ENCODE peak calls at places on chromosomes 12 and 14, in four cellular contexts. R is SW480; C is foreskin fibroblast; J is stimulated activated effector memory CD8-positive, alpha-beta T cell treated with anti-CD3 and anti-CD28 coated beads, Interleukin-12 subunit alpha, Interleukin-12 subunit beta, amount 100 ng/mL, for 72 hours. E is an unnamed sample.

GRCh38 chr12:64840949-64841717 is 16.7 kb downstream of the TBC1D30 start:
- DNase-seq in R (no peak), C (no peak), J (no peak), E (no peak)

GRCh38 chr12:58496411-58496810 is 423.9 kb downstream of the LRIG3 start:
- DNase-seq in R (no peak), C (no peak), J (no peak), E (no peak)

GRCh38 chr12:43571885-43572284 is 19.9 kb upstream of the ADAMTS20 start:
- DNase-seq in R (no peak), C (no peak), J (no peak), E (no peak)

GRCh38 chr12:104097954-104098353 is 33.6 kb downstream of the HCFC2 start:
- DNase-seq in R (no peak), C (no peak), J (no peak), E (no peak)

GRCh38 chr12:20212036-20212435 is 156.3 kb upstream of the PDE3A start:
- DNase-seq in R (no peak), C (peak), J (no peak), E (no peak)

GRCh38 chr12:31326689-31327659 is 1.0 kb upstream of the SINHCAF start:
- DNase-seq in R (no peak), C (peak), J (no peak), E (no peak)

GRCh38 chr14:84591827-84592540 is 938.0 kb upstream of the FLRT2 start:
- DNase-seq in R (no peak), C (no peak), J (no peak), E (no peak)

GRCh38 chr12:12653922-12654321 is 42.1 kb downstream of the GPR19 start:
- DNase-seq in R (no peak), C (no peak), J (no peak), E (no peak)

GRCh38 chr14:101359221-101360044 is 201.9 kb upstream of the DIO3 start:
- DNase-seq in R (no peak), C (peak), J (peak), E (no peak)

GRCh38 chr14:57029620-57030253 is 219.5 kb upstream of the OTX2 start:
- DNase-seq in R (no peak), C (no peak), J (no peak), E (no peak)

GRCh38 chr12:110355080-110355479 is 48.4 kb downstream of the ANAPC7 start:
- DNase-seq in R (peak), C (peak), J (no peak), E (peak)

GRCh38 chr14:74670726-74671125 is 42.2 kb downstream of the AREL1 start:
- DNase-seq in R (no peak), C (peak), J (no peak), E (peak)

GRCh38 chr14:34911209-34912150 is 36.3 kb upstream of the BAZ1A start:
- DNase-seq in R (no peak), C (peak), J (no peak), E (peak)

GRCh38 chr14:22469541-22470303 is 119.3 kb downstream of the DAD1 start:
- DNase-seq in R (no peak), C (no peak), J (no peak), E (no peak)

GRCh38 chr14:64444140-64444539 is 21.2 kb upstream of the AKAP5 start:
- DNase-seq in R (no peak), C (no peak), J (no peak), E (no peak)

GRCh38 chr14:42884100-42884499 is 1277.4 kb downstream of the LRFN5 start:
- DNase-seq in R (no peak), C (peak), J (no peak), E (no peak)

GRCh38 chr14:104316121-104316722 is 177.8 kb downstream of the KIF26A start:
- DNase-seq in R (no peak), C (no peak), J (no peak), E (no peak)

GRCh38 chr12:96658075-96658474 is 168.7 kb downstream of the CFAP54 start:
- DNase-seq in R (no peak), C (no peak), J (no peak), E (no peak)

GRCh38 chr12:60172696-60173095 is 576.9 kb downstream of the SLC16A7 start:
- DNase-seq in R (no peak), C (no peak), J (no peak), E (no peak)

GRCh38 chr14:29175706-29176105 is 409.1 kb downstream of the FOXG1 start:
- DNase-seq in R (no peak), C (no peak), J (no peak), E (no peak)

GRCh38 chr14:26526132-26526531 is 71.7 kb downstream of the NOVA1 start:
- DNase-seq in R (no peak), C (peak), J (no peak), E (peak)

GRCh38 chr12:123942277-123942653 is 30.4 kb downstream of the CCDC92 start:
- DNase-seq in R (no peak), C (peak), J (no peak), E (peak)

GRCh38 chr12:27822076-27822712 is 42.2 kb upstream of the MANSC4 start:
- DNase-seq in R (no peak), C (peak), J (peak), E (peak)

GRCh38 chr14:55099741-55100140 is 29.3 kb upstream of the LGALS3 start:
- DNase-seq in R (no peak), C (peak), J (no peak), E (peak)

GRCh38 chr14:56953884-56954283 is 143.6 kb upstream of the OTX2 start:
- DNase-seq in R (no peak), C (no peak), J (no peak), E (no peak)

GRCh38 chr12:28909291-28909690 is 239.8 kb upstream of the FAR2 start:
- DNase-seq in R (no peak), C (peak), J (no peak), E (no peak)

GRCh38 chr12:57476162-57476992 is 3.3 kb downstream of the ARHGAP9 start:
- DNase-seq in R (no peak), C (no peak), J (peak), E (no peak)

GRCh38 chr12:106033161-106033675 is 105.5 kb downstream of the NUAK1 start:
- DNase-seq in R (no peak), C (no peak), J (no peak), E (no peak)

GRCh38 chr12:103833095-103833777 is 7.8 kb downstream of the NT5DC3 start:
- DNase-seq in R (no peak), C (peak), J (no peak), E (peak)

GRCh38 chr14:67650694-67651093 is 23.7 kb downstream of the VTI1B start:
- DNase-seq in R (no peak), C (peak), J (no peak), E (peak)

GRCh38 chr14:97462081-97462480 is 664.9 kb downstream of the VRK1 start:
- DNase-seq in R (no peak), C (no peak), J (no peak), E (no peak)

GRCh38 chr12:53719649-53720048 is 7.6 kb downstream of the CALCOCO1 start:
- DNase-seq in R (no peak), C (no peak), J (no peak), E (no peak)

GRCh38 chr14:58875613-58876012 is 237.9 kb downstream of the DACT1 start:
- DNase-seq in R (no peak), C (no peak), J (no peak), E (no peak)

GRCh38 chr12:117854339-117855012 is 114.3 kb downstream of the KSR2 start:
- DNase-seq in R (peak), C (peak), J (peak), E (peak)

GRCh38 chr12:57611116-57611809 is at the start of gene ARHGEF25:
- DNase-seq in R (peak), C (peak), J (no peak), E (peak)

GRCh38 chr14:61927015-61927414 is 164.8 kb downstream of the SNAPC1 start:
- DNase-seq in R (no peak), C (peak), J (no peak), E (no peak)

GRCh38 chr14:67940894-67941455 is 121.4 kb downstream of the RAD51B start:
- DNase-seq in R (no peak), C (peak), J (no peak), E (peak)

GRCh38 chr12:49089831-49090773 is 4.5 kb downstream of the DHH start:
- DNase-seq in R (peak), C (peak), J (peak), E (peak)

GRCh38 chr12:131938082-131938481 is 9.0 kb downstream of the PUS1 start:
- DNase-seq in R (no peak), C (no peak), J (no peak), E (no peak)